ENCODE peak calls at places on chromosomes 16 and 17, in eight cellular contexts. V is pons, U is NCI-H2171, H is T-cell, T is fibroblast of the aortic adventitia, Y is HFF-Myc, E is AG09319, R is body of pancreas. K is an unnamed sample.
A peak's percentile ranks its signal among the peaks of the same experiment; 100 is the strongest.

GRCh38 chr16:87330257-87330624 is 13.0 kb upstream of the C16orf95 start:
- DNase-seq in V (no peak), U (no peak), H (no peak), T (no peak), Y (no peak), E (no peak), R (no peak), K (no peak)

GRCh38 chr17:77889866-77890760 is 68.4 kb upstream of the TNRC6C start:
- DNase-seq in V (no peak), U (no peak), H (no peak), T (no peak), Y (no peak), E (no peak), R (no peak), K (no peak)

GRCh38 chr17:2093349-2093748 is 38.4 kb downstream of the HIC1 start:
- DNase-seq in V (no peak), U (peak; percentile 31), H (no peak), T (no peak), Y (no peak), E (no peak), R (peak; percentile 57), K (no peak)

GRCh38 chr16:65120811-65121721 is 797 bp downstream of the CDH11 start:
- DNase-seq in V (no peak), U (no peak), H (no peak), T (peak; percentile 35), Y (no peak), E (no peak), R (no peak), K (no peak)

GRCh38 chr16:11254913-11255736 is 879 bp downstream of the SOCS1 start:
- DNase-seq in V (no peak), U (peak; percentile 47), H (peak; percentile 71), T (peak; percentile 40), Y (no peak), E (no peak), R (peak; percentile 53), K (peak; percentile 81)

GRCh38 chr16:30626230-30626629 is 16.0 kb upstream of the ZNF689 start:
- DNase-seq in V (no peak), U (no peak), H (no peak), T (no peak), Y (no peak), E (no peak), R (no peak), K (no peak)

GRCh38 chr17:82241926-82242697 is 13.3 kb downstream of the SLC16A3 start:
- DNase-seq in V (no peak), U (no peak), H (no peak), T (peak; percentile 58), Y (no peak), E (no peak), R (no peak), K (no peak)

GRCh38 chr16:71609066-71609465 is 16.9 kb upstream of the MARVELD3 start:
- DNase-seq in V (no peak), U (no peak), H (no peak), T (no peak), Y (no peak), E (no peak), R (no peak), K (no peak)

GRCh38 chr16:67015317-67015731 is 13.6 kb upstream of the CBFB start:
- DNase-seq in V (no peak), U (no peak), H (no peak), T (no peak), Y (no peak), E (no peak), R (no peak), K (no peak)

GRCh38 chr16:1003551-1004347 is 22.2 kb downstream of the SOX8 start:
- DNase-seq in V (no peak), U (no peak), H (peak; percentile 33), T (no peak), Y (no peak), E (no peak), R (no peak), K (no peak)

GRCh38 chr16:64545769-64546168 is 576.1 kb downstream of the CDH11 start:
- DNase-seq in V (no peak), U (no peak), H (no peak), T (no peak), Y (no peak), E (no peak), R (peak; percentile 9), K (no peak)

GRCh38 chr17:55760643-55761355 is 9.9 kb downstream of the PCTP start:
- DNase-seq in V (no peak), U (no peak), H (no peak), T (peak; percentile 42), Y (no peak), E (no peak), R (no peak), K (no peak)

GRCh38 chr16:17026600-17027242 is 444.0 kb downstream of the XYLT1 start:
- DNase-seq in V (no peak), U (no peak), H (peak; percentile 8), T (no peak), Y (no peak), E (no peak), R (peak; percentile 5), K (peak; percentile 10)

GRCh38 chr16:25184771-25185170 is 32.0 kb upstream of the AQP8 start:
- DNase-seq in V (no peak), U (no peak), H (no peak), T (no peak), Y (no peak), E (no peak), R (no peak), K (no peak)

GRCh38 chr17:57368637-57369336 is 112.5 kb downstream of the MSI2 start:
- DNase-seq in V (no peak), U (no peak), H (no peak), T (no peak), Y (no peak), E (no peak), R (no peak), K (no peak)

GRCh38 chr16:57305159-57305811 is 20.8 kb upstream of the PLLP start:
- DNase-seq in V (peak; percentile 63), U (no peak), H (no peak), T (peak; percentile 87), Y (no peak), E (no peak), R (no peak), K (no peak)

GRCh38 chr16:60107467-60107866 is 1373.4 kb upstream of the GOT2 start:
- DNase-seq in V (no peak), U (no peak), H (no peak), T (no peak), Y (peak; percentile 7), E (peak; percentile 45), R (no peak), K (no peak)

GRCh38 chr16:51408357-51408756 is 257.3 kb upstream of the SALL1 start:
- DNase-seq in V (no peak), U (no peak), H (no peak), T (peak; percentile 54), Y (no peak), E (no peak), R (peak; percentile 38), K (no peak)

GRCh38 chr17:65039349-65039988 is 17.1 kb downstream of the GNA13 start:
- DNase-seq in V (no peak), U (no peak), H (no peak), T (no peak), Y (no peak), E (no peak), R (no peak), K (peak; percentile 68)

GRCh38 chr17:55743103-55743679 is 7.7 kb upstream of the PCTP start:
- DNase-seq in V (no peak), U (no peak), H (no peak), T (peak; percentile 25), Y (no peak), E (no peak), R (peak; percentile 70), K (no peak)

GRCh38 chr17:64147110-64148016 is 17.4 kb upstream of the ERN1 start:
- DNase-seq in V (no peak), U (no peak), H (no peak), T (peak; percentile 68), Y (no peak), E (no peak), R (peak; percentile 45), K (no peak)

GRCh38 chr16:63361032-63361624 is 1324.9 kb upstream of the CDH8 start:
- DNase-seq in V (peak; percentile 57), U (peak; percentile 34), H (no peak), T (peak; percentile 75), Y (peak; percentile 30), E (peak; percentile 30), R (no peak), K (no peak)

GRCh38 chr17:4476512-4477070 is 22.1 kb upstream of the SPNS2 start:
- DNase-seq in V (no peak), U (no peak), H (no peak), T (no peak), Y (no peak), E (no peak), R (peak; percentile 69), K (no peak)

GRCh38 chr17:27778193-27778592 is 22.1 kb downstream of the NOS2 start:
- DNase-seq in V (peak; percentile 17), U (no peak), H (no peak), T (peak; percentile 68), Y (no peak), E (no peak), R (no peak), K (no peak)

GRCh38 chr17:48612456-48612853 is 1.6 kb upstream of the HOXB7 start:
- DNase-seq in V (no peak), U (no peak), H (no peak), T (no peak), Y (no peak), E (no peak), R (no peak), K (no peak)

GRCh38 chr16:23398987-23399805 is 53.8 kb downstream of the COG7 start:
- DNase-seq in V (peak; percentile 7), U (no peak), H (no peak), T (peak; percentile 4), Y (no peak), E (no peak), R (peak; percentile 65), K (no peak)

GRCh38 chr16:80743772-80744171 is 60.6 kb downstream of the CDYL2 start:
- DNase-seq in V (no peak), U (no peak), H (no peak), T (no peak), Y (no peak), E (no peak), R (no peak), K (no peak)

GRCh38 chr17:47204722-47205418 is 4.3 kb upstream of the MYL4 start:
- DNase-seq in V (peak; percentile 81), U (no peak), H (no peak), T (peak; percentile 49), Y (no peak), E (no peak), R (no peak), K (peak; percentile 34)

GRCh38 chr17:42502091-42502490 is 34.0 kb upstream of the NAGLU start:
- DNase-seq in V (no peak), U (no peak), H (no peak), T (no peak), Y (no peak), E (no peak), R (no peak), K (no peak)

GRCh38 chr16:30984669-30985400 is at the start of gene HSD3B7:
- DNase-seq in V (peak; percentile 58), U (peak; percentile 66), H (peak; percentile 66), T (peak; percentile 78), Y (peak; percentile 41), E (peak; percentile 41), R (peak; percentile 90), K (peak; percentile 73)

GRCh38 chr17:4501295-4501949 is 2.7 kb downstream of the SPNS2 start:
- DNase-seq in V (no peak), U (no peak), H (no peak), T (no peak), Y (no peak), E (no peak), R (no peak), K (no peak)

GRCh38 chr16:57998484-57998883 is 2.0 kb downstream of the ZNF319 start:
- DNase-seq in V (no peak), U (no peak), H (peak; percentile 35), T (peak; percentile 45), Y (no peak), E (no peak), R (no peak), K (no peak)

GRCh38 chr16:10683160-10683559 is 11.6 kb downstream of the TEKT5 start:
- DNase-seq in V (no peak), U (peak; percentile 27), H (no peak), T (peak; percentile 2), Y (no peak), E (no peak), R (no peak), K (no peak)